ENCODE peak calls at places on chromosomes 12 and 14, in eight cellular contexts. A is stomach, K is K562, P is spleen, L is endothelial cell of umbilical vein, Z is breast epithelium, D is HCT116, W is prostate gland. C is an unnamed sample.

GRCh38 chr12:69966839-69967238 is 141.8 kb downstream of the MYRFL start:
- DNase-seq in A (peak), K (no peak), P (no peak), L (no peak), Z (no peak), D (peak), W (no peak), C (no peak)

GRCh38 chr12:52947738-52948423 is 1.0 kb upstream of the KRT18 start:
- DNase-seq in A (no peak), K (peak), P (no peak), L (no peak), Z (no peak), D (no peak), W (no peak), C (no peak)

GRCh38 chr12:571795-572531 is 91.3 kb downstream of the NINJ2 start:
- DNase-seq in A (peak), K (no peak), P (no peak), L (peak), Z (peak), D (peak), W (no peak), C (no peak)

GRCh38 chr12:47272412-47273190 is 192.8 kb upstream of the AMIGO2 start:
- DNase-seq in A (no peak), K (peak), P (no peak), L (no peak), Z (no peak), D (no peak), W (no peak), C (no peak)

GRCh38 chr12:50132505-50133135 is 20.6 kb downstream of the COX14 start:
- DNase-seq in A (no peak), K (no peak), P (no peak), L (no peak), Z (no peak), D (no peak), W (no peak), C (no peak)

GRCh38 chr12:132600048-132601032 is 10.0 kb downstream of the LRCOL1 start:
- DNase-seq in A (peak), K (peak), P (peak), L (peak), Z (peak), D (peak), W (peak), C (peak)

GRCh38 chr12:124432376-124432775 is 135.0 kb downstream of the NCOR2 start:
- DNase-seq in A (no peak), K (no peak), P (no peak), L (no peak), Z (no peak), D (no peak), W (no peak), C (peak)

GRCh38 chr12:124024790-124025189 is 51.8 kb downstream of the ZNF664 start:
- DNase-seq in A (no peak), K (no peak), P (no peak), L (no peak), Z (no peak), D (no peak), W (no peak), C (no peak)

GRCh38 chr12:22409071-22409951 is 74.8 kb upstream of the ST8SIA1 start:
- DNase-seq in A (no peak), K (no peak), P (peak), L (no peak), Z (no peak), D (no peak), W (no peak), C (no peak)

GRCh38 chr14:93937519-93937918 is 10.4 kb downstream of the FAM181A start:
- DNase-seq in A (no peak), K (no peak), P (no peak), L (no peak), Z (no peak), D (no peak), W (peak), C (no peak)

GRCh38 chr12:77116277-77116676 is 50.9 kb upstream of the E2F7 start:
- DNase-seq in A (no peak), K (no peak), P (no peak), L (peak), Z (no peak), D (no peak), W (no peak), C (no peak)

GRCh38 chr14:95993768-95994592 is 45.2 kb upstream of the C14orf132 start:
- DNase-seq in A (no peak), K (peak), P (no peak), L (peak), Z (no peak), D (peak), W (peak), C (no peak)

GRCh38 chr14:37061697-37062096 is 110.7 kb downstream of the SLC25A21 start:
- DNase-seq in A (no peak), K (no peak), P (no peak), L (no peak), Z (no peak), D (no peak), W (no peak), C (no peak)

GRCh38 chr12:76628745-76629144 is 69.2 kb upstream of the OSBPL8 start:
- DNase-seq in A (no peak), K (no peak), P (no peak), L (peak), Z (no peak), D (no peak), W (no peak), C (no peak)

GRCh38 chr12:76275511-76276093 is 72.6 kb downstream of the BBS10 start:
- DNase-seq in A (no peak), K (no peak), P (no peak), L (peak), Z (no peak), D (no peak), W (no peak), C (no peak)

GRCh38 chr14:22887260-22887989 is 4.4 kb downstream of the REM2 start:
- DNase-seq in A (peak), K (peak), P (no peak), L (no peak), Z (no peak), D (peak), W (peak), C (no peak)

GRCh38 chr12:73656375-73656774 is 881.3 kb upstream of the ATXN7L3B start:
- DNase-seq in A (no peak), K (no peak), P (no peak), L (no peak), Z (no peak), D (no peak), W (no peak), C (no peak)

GRCh38 chr14:85625925-85626585 is 96.1 kb downstream of the FLRT2 start:
- DNase-seq in A (no peak), K (no peak), P (no peak), L (no peak), Z (no peak), D (no peak), W (no peak), C (no peak)

GRCh38 chr14:104891664-104892500 is 26.8 kb downstream of the CEP170B start:
- DNase-seq in A (no peak), K (no peak), P (peak), L (no peak), Z (peak), D (no peak), W (no peak), C (peak)

GRCh38 chr14:103718572-103718971 is 3.0 kb downstream of the ZFYVE21 start:
- DNase-seq in A (no peak), K (no peak), P (no peak), L (no peak), Z (no peak), D (no peak), W (no peak), C (peak)

GRCh38 chr12:116172224-116172849 is 105.2 kb downstream of the MED13L start:
- DNase-seq in A (no peak), K (peak), P (no peak), L (peak), Z (no peak), D (no peak), W (no peak), C (no peak)

GRCh38 chr14:66752109-66752508 is 244.2 kb downstream of the GPHN start:
- DNase-seq in A (no peak), K (no peak), P (no peak), L (peak), Z (no peak), D (no peak), W (no peak), C (no peak)

GRCh38 chr12:92593734-92594402 is 108.9 kb upstream of the PLEKHG7 start:
- DNase-seq in A (peak), K (no peak), P (peak), L (peak), Z (no peak), D (no peak), W (peak), C (peak)

GRCh38 chr12:904010-904414 is 45.5 kb downstream of the RAD52 start:
- DNase-seq in A (no peak), K (peak), P (no peak), L (peak), Z (no peak), D (no peak), W (no peak), C (no peak)

GRCh38 chr14:77322951-77323350 is 2.1 kb downstream of the GSTZ1 start:
- DNase-seq in A (no peak), K (no peak), P (no peak), L (no peak), Z (no peak), D (no peak), W (no peak), C (no peak)

DNA sequence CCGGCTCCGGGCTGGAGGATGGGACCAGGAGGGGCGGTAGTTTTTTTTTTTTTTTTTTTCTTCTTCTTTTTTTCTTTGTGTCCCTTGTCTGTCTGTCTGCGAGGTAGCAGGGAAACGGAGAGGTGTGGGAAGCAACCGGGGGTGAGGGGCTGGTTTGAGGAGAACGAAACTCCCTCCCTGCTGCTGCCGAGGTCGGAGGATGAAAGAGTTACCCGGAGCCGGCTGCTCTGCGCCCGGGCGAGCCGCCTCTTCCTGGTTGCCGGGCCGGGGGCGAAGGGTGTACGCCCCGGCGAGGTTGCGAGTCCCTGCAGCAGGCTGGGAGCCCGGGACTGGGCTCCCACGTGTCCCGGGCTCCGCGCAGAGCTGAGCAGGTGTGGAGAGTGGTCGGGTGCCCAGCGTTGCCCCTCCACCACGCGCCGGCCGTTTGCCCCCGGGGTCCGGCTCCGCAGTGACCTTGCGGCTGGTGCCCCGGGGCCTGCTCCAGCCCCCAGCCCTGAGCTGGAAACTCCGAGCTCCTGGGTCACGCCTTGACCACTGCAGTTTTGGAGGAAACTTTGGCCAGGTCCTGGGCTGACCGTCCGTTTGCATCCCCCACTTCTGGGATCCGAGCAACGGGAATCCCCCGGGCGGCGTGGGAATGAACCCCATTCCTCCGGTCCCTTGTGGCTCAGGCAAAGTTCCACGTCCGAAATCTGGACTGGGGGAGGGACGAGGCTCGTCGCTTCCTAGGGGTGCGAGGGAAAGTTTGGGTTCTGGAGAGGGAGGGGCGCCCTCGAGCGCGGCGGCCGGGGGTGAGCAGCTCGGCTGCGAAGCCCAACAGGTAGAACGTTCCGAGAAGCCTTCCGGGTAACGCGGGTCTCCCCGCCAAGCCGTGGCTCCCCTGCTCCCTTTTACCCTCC is 1.2 kb downstream of the CHST11 start:
- DNase-seq in A (peak), K (peak), P (peak), L (peak), Z (no peak), D (no peak), W (no peak), C (peak)
- TF ChIP-seq POLR2AphosphoS5 in A (no peak), K (no peak), P (peak), L (no peak), Z (no peak), D (no peak), W (no peak), C (no peak)

GRCh38 chr12:7645395-7646177 is 20.1 kb downstream of the APOBEC1 start:
- DNase-seq in A (no peak), K (peak), P (no peak), L (peak), Z (no peak), D (peak), W (no peak), C (no peak)
- H3K4me3 ChIP-seq in A (no peak), K (no peak), P (no peak), L (no peak), Z (no peak), D (no peak), W (no peak), C (no peak)

GRCh38 chr12:122079038-122079531 is 529 bp downstream of the MLXIP start:
- DNase-seq in A (peak), K (no peak), P (peak), L (peak), Z (no peak), D (no peak), W (no peak), C (no peak)

GRCh38 chr12:122079532-122080081 is 1.1 kb downstream of the MLXIP start:
- DNase-seq in A (no peak), K (no peak), P (no peak), L (peak), Z (no peak), D (no peak), W (no peak), C (no peak)

GRCh38 chr12:122080149-122081107 is 1.9 kb downstream of the MLXIP start:
- DNase-seq in A (peak), K (no peak), P (peak), L (peak), Z (no peak), D (no peak), W (peak), C (no peak)

GRCh38 chr12:122076743-122077495 is 1.6 kb upstream of the MLXIP start:
- DNase-seq in A (no peak), K (no peak), P (peak), L (no peak), Z (no peak), D (no peak), W (no peak), C (no peak)

GRCh38 chr12:122078141-122079037 is at the start of gene MLXIP:
- DNase-seq in A (peak), K (peak), P (peak), L (peak), Z (peak), D (peak), W (peak), C (peak)
- TF ChIP-seq POLR2A in A (peak), K (peak), P (peak), L (peak), Z (no peak), D (peak), W (peak), C (peak)

GRCh38 chr12:68506619-68507018 is 104.1 kb upstream of the RAP1B start:
- DNase-seq in A (no peak), K (no peak), P (no peak), L (no peak), Z (no peak), D (no peak), W (no peak), C (no peak)
- TF ChIP-seq POLR2AphosphoS5 in A (no peak), K (peak), P (no peak), L (no peak), Z (no peak), D (no peak), W (no peak), C (no peak)

GRCh38 chr12:26790645-26790994 is 42.4 kb downstream of the ITPR2 start:
- DNase-seq in A (no peak), K (no peak), P (no peak), L (peak), Z (no peak), D (no peak), W (no peak), C (peak)
- H3K4me3 ChIP-seq in A (no peak), K (no peak), P (no peak), L (no peak), Z (no peak), D (no peak), W (no peak), C (no peak)

GRCh38 chr14:50944647-50945413 is 547 bp upstream of the PYGL start:
- DNase-seq in A (peak), K (peak), P (peak), L (peak), Z (peak), D (peak), W (peak), C (peak)

GRCh38 chr14:50943261-50943942 is 881 bp downstream of the PYGL start:
- DNase-seq in A (peak), K (peak), P (peak), L (peak), Z (no peak), D (peak), W (peak), C (peak)

GRCh38 chr14:50941151-50941550 is 3.1 kb downstream of the PYGL start:
- DNase-seq in A (no peak), K (no peak), P (no peak), L (no peak), Z (no peak), D (no peak), W (no peak), C (no peak)

GRCh38 chr14:50946234-50946935 is 2.1 kb upstream of the PYGL start:
- DNase-seq in A (no peak), K (no peak), P (no peak), L (no peak), Z (no peak), D (no peak), W (no peak), C (no peak)

GRCh38 chr14:50943943-50944646 is at the start of gene PYGL:
- DNase-seq in A (peak), K (peak), P (peak), L (peak), Z (peak), D (peak), W (peak), C (peak)
- TF ChIP-seq POLR2A in A (no peak), K (peak), P (no peak), L (no peak), Z (no peak), D (peak), W (peak), C (no peak)

GRCh38 chr12:119721306-119721705 is 53.4 kb downstream of the PRKAB1 start:
- DNase-seq in A (no peak), K (no peak), P (no peak), L (no peak), Z (no peak), D (no peak), W (no peak), C (no peak)
- TF ChIP-seq POLR2AphosphoS5 in A (no peak), K (no peak), P (no peak), L (no peak), Z (no peak), D (no peak), W (no peak), C (no peak)

GRCh38 chr14:35992816-35993511 is 166.8 kb downstream of the BRMS1L start:
- DNase-seq in A (no peak), K (no peak), P (no peak), L (no peak), Z (no peak), D (no peak), W (no peak), C (peak)
- H3K4me3 ChIP-seq in A (no peak), K (no peak), P (no peak), L (no peak), Z (no peak), D (no peak), W (no peak), C (no peak)

GRCh38 chr14:88553886-88554457 is 835 bp downstream of the PTPN21 start:
- DNase-seq in A (no peak), K (no peak), P (no peak), L (peak), Z (no peak), D (no peak), W (peak), C (no peak)

GRCh38 chr14:88551936-88552565 is 2.8 kb downstream of the PTPN21 start:
- DNase-seq in A (no peak), K (no peak), P (no peak), L (peak), Z (no peak), D (no peak), W (peak), C (peak)

GRCh38 chr14:88550078-88550477 is 4.7 kb downstream of the PTPN21 start:
- DNase-seq in A (no peak), K (no peak), P (no peak), L (no peak), Z (no peak), D (no peak), W (no peak), C (no peak)

GRCh38 chr14:88552859-88553258 is 1.9 kb downstream of the PTPN21 start:
- DNase-seq in A (no peak), K (no peak), P (no peak), L (no peak), Z (no peak), D (no peak), W (no peak), C (no peak)

DNA sequence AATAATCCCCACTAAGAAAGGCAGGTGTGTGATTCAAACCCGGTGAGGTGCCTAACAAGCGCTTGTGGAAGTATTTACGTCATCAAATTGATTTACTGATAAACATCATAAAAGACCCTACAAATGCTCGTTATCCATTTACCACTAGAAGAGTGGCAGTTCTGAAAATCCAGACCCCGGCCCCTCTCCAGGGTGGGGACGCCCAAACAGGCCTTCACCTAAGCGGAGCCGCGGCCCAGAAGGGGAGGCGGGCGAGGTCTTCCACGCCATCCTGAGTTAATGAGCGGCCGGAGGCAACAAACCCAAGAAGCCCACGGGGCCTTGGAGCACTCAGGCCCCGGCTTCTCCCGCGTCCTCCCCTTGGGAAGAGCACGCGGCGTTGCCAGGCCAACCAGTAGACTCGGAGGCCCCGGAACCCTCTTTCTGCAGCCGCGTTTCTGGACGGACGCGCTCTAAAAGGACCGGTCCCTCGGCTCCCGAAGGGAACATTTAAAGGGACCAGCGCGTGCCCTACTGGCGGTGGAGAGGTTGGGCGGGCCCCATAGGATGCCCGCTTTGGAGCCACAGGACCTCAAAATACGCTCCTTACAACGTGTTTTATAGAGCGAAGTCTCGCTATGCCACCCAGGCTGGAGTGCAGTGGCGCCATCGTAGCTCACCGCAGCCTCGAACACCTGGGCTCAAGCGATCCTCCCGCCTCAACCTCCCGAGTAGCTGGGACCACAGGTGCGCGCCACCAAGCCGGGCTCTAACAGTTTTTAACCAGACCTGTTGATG is 3.5 kb downstream of the PTPN21 start:
- DNase-seq in A (peak), K (peak), P (peak), L (peak), Z (peak), D (peak), W (peak), C (peak)
- TF ChIP-seq POLR2A in A (no peak), K (peak), P (no peak), L (peak), Z (no peak), D (no peak), W (peak), C (no peak)